ENCODE peak calls at places on chromosomes 13 and 19, in six cellular contexts. V is neuronal stem cell, Z is IMR-90, O is trophoblast cell, T is H9, X is mesenchymal stem cell. A is an unnamed sample.

GRCh38 chr13:80757694-80758093 is 416.8 kb upstream of the SPRY2 start:
- DNase-seq in X (no peak), O (no peak), V (no peak), T (no peak), Z (no peak), A (no peak)

GRCh38 chr13:111115841-111116500 is 861 bp downstream of the ARHGEF7 start:
- DNase-seq in X (peak; percentile 94), O (peak; percentile 76), Z (peak; percentile 87), V (peak; percentile 32), T (no peak), A (peak; percentile 56)

GRCh38 chr19:48918801-48919247 is 14.7 kb upstream of the DHDH start:
- DNase-seq in O (peak; percentile 51), Z (no peak), V (peak; percentile 52), T (peak; percentile 83), X (peak; percentile 25), A (peak; percentile 47)

GRCh38 chr13:74070065-74070464 is 64.1 kb downstream of the KLF12 start:
- DNase-seq in Z (no peak), T (no peak), V (no peak), O (no peak), X (no peak), A (no peak)

GRCh38 chr13:27971236-27971645 is 2.1 kb upstream of the CDX2 start:
- DNase-seq in Z (no peak), T (peak; percentile 89), V (no peak), O (no peak), X (no peak), A (no peak)

GRCh38 chr13:78022164-78022877 is 103.7 kb upstream of the EDNRB start:
- DNase-seq in X (peak; percentile 64), Z (peak; percentile 72), O (peak; percentile 44), T (no peak), V (no peak), A (no peak)

GRCh38 chr19:33668968-33669367 is 47.2 kb downstream of the CHST8 start:
- DNase-seq in T (no peak), O (no peak), Z (no peak), X (no peak), V (no peak), A (no peak)

GRCh38 chr19:29724102-29724641 is 9.1 kb upstream of the C19orf12 start:
- DNase-seq in V (peak; percentile 30), T (peak; percentile 61), X (peak; percentile 24), Z (peak; percentile 5), O (no peak), A (no peak)

DNA sequence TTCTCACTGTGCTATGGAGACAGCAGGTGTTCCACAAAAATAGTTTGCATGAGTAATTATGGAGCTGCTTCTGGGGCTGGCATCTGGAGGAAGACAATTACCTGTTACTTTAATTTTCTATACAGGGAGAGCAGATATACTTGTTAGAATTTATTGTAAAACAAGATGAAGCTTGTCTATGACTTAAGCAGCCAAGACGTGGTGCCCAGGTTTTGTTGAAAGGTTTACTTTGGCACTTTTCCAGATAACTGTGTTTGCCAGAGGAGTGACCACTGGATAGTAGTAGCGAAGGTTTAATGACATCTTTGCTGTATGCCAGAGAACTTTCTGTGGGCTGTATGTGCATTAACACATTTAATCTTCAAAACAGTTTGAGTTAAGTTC is 134.4 kb upstream of the KL start:
- DNase-seq in V (no peak), X (no peak), O (no peak), Z (no peak), T (no peak), A (no peak)
- H4K91ac ChIP-seq in V (no peak overlapping the region), X (no peak overlapping the region), O (no peak overlapping the region), Z (no peak overlapping the region), T (no peak overlapping the region), A (no peak overlapping the region)

GRCh38 chr19:6739884-6740588 is 556 bp downstream of the TRIP10 start:
- DNase-seq in X (peak; percentile 51), V (no peak), Z (no peak), T (peak; percentile 62), O (peak; percentile 69), A (peak; percentile 83)
- H3K23ac ChIP-seq in X (no peak overlapping the region), V (peak overlapping the region; percentile 52), Z (peak overlapping the region; percentile 86), T (no peak overlapping the region), O (no peak overlapping the region), A (no peak overlapping the region)

GRCh38 chr13:63541336-63541735 is 2125.7 kb upstream of the PCDH20 start:
- DNase-seq in X (no peak), V (no peak), O (no peak), T (no peak), Z (no peak), A (no peak)

GRCh38 chr13:63542704-63543215 is 2127.1 kb upstream of the PCDH20 start:
- DNase-seq in X (no peak), O (peak; percentile 49), T (no peak), Z (no peak), V (no peak), A (no peak)

DNA sequence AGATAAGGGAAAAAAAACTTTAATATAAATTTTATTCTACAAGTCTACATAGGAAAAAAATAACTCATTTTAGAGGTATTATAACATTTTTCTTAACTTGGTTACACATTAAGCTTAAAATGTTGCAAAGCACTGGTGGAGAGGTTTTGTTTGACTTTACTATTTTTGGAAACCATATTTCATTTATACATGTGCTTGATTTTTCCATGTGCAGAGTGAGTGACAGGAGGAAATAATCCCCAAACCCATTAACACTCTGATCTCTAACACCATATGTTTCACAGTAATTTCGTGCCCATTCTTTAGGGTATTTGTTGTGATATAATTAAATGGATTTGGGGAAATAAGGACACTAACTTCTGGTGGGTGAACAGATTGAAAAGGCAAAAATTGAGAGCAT is 2124.4 kb upstream of the PCDH20 start:
- DNase-seq in V (no peak), T (no peak), O (no peak), X (no peak), Z (no peak), A (no peak)
- H4K91ac ChIP-seq in V (no peak overlapping the region), T (no peak overlapping the region), O (no peak overlapping the region), X (no peak overlapping the region), Z (no peak overlapping the region), A (no peak overlapping the region)

GRCh38 chr19:54014920-54015560 is 23.6 kb downstream of the CACNG6 start:
- DNase-seq in Z (no peak), T (no peak), O (no peak), V (no peak), X (no peak), A (no peak)
- H3K23ac ChIP-seq in Z (no peak overlapping the region), T (no peak overlapping the region), O (no peak overlapping the region), V (no peak overlapping the region), X (no peak overlapping the region), A (no peak overlapping the region)

DNA sequence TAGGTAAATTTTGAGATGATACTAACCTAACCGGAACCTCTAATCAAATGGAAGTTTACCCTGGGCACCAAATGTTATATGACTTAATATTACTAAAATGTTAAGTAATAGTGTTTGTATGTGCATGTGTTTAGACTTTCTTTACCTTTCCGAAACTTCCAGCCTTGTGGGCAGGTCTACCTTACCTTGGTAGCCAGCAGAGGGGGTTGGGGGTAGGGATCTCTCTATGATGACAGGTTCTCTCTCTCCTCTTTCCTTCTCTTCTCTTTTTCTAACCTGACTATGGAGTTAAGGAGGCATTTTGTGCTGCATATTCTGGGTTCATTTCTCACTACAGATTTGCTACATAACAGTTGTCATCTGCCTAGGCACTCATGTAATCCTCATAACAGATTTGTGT is 6.8 kb upstream of the FRY start:
- DNase-seq in O (no peak), X (no peak), V (no peak), T (no peak), Z (no peak), A (no peak)
- H4K91ac ChIP-seq in O (no peak overlapping the region), X (no peak overlapping the region), V (no peak overlapping the region), T (no peak overlapping the region), Z (no peak overlapping the region), A (no peak overlapping the region)

GRCh38 chr13:23377603-23378002 is 55.9 kb downstream of the SACS start:
- DNase-seq in Z (no peak), X (no peak), O (no peak), V (no peak), T (no peak), A (no peak)
- H3K23ac ChIP-seq in Z (peak overlapping the region; percentile 80), X (no peak overlapping the region), O (no peak overlapping the region), V (no peak overlapping the region), T (no peak overlapping the region), A (no peak overlapping the region)

DNA sequence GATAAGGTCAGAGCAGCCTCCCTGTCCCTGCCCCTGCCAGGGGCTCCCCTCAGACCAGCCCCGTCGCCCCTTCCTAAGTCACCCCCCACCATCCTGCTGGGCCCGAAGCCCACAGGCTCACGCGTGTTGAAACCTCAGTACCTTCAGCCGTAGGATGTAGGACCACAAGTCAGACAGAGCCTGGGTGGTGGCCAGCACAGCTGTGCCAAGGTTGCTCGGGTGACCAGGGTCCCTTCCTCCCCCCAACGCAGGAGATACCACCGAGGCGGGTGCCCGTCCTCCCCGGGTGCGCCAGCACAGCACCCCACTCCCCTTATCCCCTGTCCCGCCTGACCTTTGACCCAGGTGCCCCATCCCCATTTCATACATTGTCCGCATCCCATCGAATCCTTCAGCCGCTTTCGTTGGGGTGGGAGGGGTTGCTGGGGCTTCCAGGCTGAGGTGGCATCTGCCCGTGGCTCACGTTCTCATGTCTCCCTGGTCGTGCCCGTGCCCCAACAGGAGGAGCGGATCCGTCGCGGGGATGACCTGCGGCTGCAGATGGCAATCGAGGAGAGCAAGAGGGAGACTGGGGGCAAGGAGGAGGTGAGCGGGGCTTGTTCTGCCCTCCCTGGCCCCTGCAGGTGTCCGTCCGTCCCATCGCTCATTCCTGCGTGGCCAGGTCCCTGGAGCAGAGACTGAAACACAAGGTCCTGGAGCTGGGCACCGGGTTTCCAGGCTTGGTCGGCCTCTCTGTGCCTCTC is 14.5 kb downstream of the EPN1 start:
- DNase-seq in T (no peak), Z (no peak), O (no peak), V (no peak), X (no peak), A (no peak)
- H4K91ac ChIP-seq in T (no peak overlapping the region), Z (no peak overlapping the region), O (no peak overlapping the region), V (no peak overlapping the region), X (no peak overlapping the region), A (no peak overlapping the region)

GRCh38 chr19:35716985-35717664 is 678 bp upstream of the KMT2B start:
- DNase-seq in O (peak; percentile 95), T (peak; percentile 95), V (peak; percentile 95), Z (peak; percentile 94), X (peak; percentile 97), A (peak; percentile 92)

GRCh38 chr19:35715355-35715809 is 2.4 kb upstream of the KMT2B start:
- DNase-seq in X (no peak), V (no peak), O (no peak), T (no peak), Z (no peak), A (no peak)

GRCh38 chr19:35717665-35718344 is at the start of gene KMT2B:
- DNase-seq in V (no peak), Z (no peak), T (peak; percentile 98), O (no peak), X (no peak), A (no peak)

GRCh38 chr19:35715981-35716734 is 1.6 kb upstream of the KMT2B start:
- DNase-seq in O (peak; percentile 69), T (no peak), X (no peak), Z (peak; percentile 30), V (no peak), A (no peak)

DNA sequence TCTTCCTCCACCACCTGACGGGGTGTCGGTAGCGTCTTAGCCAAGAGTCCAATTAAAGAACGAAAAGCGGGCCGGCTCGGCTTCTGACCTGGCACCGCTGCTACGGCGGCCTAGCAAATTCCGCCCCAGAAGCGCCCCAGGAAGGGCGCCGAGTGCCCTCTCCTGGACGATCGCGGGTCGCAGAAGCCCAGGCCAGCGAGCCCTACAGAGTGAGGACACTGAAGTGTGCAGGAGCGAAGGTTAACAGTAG is 1.1 kb upstream of the KMT2B start:
- DNase-seq in O (no peak), V (no peak), X (no peak), T (no peak), Z (no peak), A (no peak)
- H3K23ac ChIP-seq in O (no peak overlapping the region), V (peak overlapping the region; percentile 92), X (no peak overlapping the region), T (no peak overlapping the region), Z (peak overlapping the region; percentile 41), A (no peak overlapping the region)

GRCh38 chr19:10254244-10254643 is 2.2 kb downstream of the MRPL4 start:
- DNase-seq in V (no peak), T (no peak), Z (no peak), X (no peak), O (no peak), A (no peak)
- H4K91ac ChIP-seq in V (no peak overlapping the region), T (no peak overlapping the region), Z (no peak overlapping the region), X (no peak overlapping the region), O (no peak overlapping the region), A (no peak overlapping the region)